ENCODE peak calls at places on chromosomes 7 and 10, in four cellular contexts. Y is K562, A is GM12878, F is HepG2. E is an unnamed sample.

GRCh38 chr10:50846753-50847152 is 38.7 kb downstream of the A1CF start:
- DNase-seq in Y (no peak), A (no peak), F (no peak), E (peak; percentile 9)

GRCh38 chr7:122268101-122268500 is 36.4 kb downstream of the FEZF1 start:
- DNase-seq in Y (no peak), A (no peak), F (no peak), E (no peak)

GRCh38 chr7:30135551-30136271 is 925 bp downstream of the MTURN start:
- DNase-seq in Y (peak; percentile 59), A (no peak), F (peak; percentile 30), E (peak; percentile 65)

GRCh38 chr7:142833174-142834027 is 21.5 kb upstream of the EPHB6 start:
- DNase-seq in Y (peak; percentile 64), A (no peak), F (no peak), E (no peak)

GRCh38 chr7:97442-97841 is 94.9 kb upstream of the FAM20C start:
- DNase-seq in Y (no peak), A (no peak), F (no peak), E (no peak)

GRCh38 chr10:60555710-60556109 is 166.0 kb upstream of the ANK3 start:
- DNase-seq in Y (no peak), A (no peak), F (no peak), E (no peak)

GRCh38 chr7:132226046-132226590 is 350.2 kb downstream of the PLXNA4 start:
- DNase-seq in Y (no peak), A (no peak), F (no peak), E (peak; percentile 14)

GRCh38 chr10:111035542-111035941 is 41.3 kb upstream of the ADRA2A start:
- DNase-seq in Y (no peak), A (no peak), F (no peak), E (no peak)

GRCh38 chr10:125029584-125030242 is 87.8 kb downstream of the ZRANB1 start:
- DNase-seq in Y (no peak), A (no peak), F (no peak), E (no peak)

GRCh38 chr7:25575634-25576033 is 347.3 kb upstream of the NPVF start:
- DNase-seq in Y (no peak), A (no peak), F (no peak), E (no peak)

GRCh38 chr10:22505923-22506685 is 160.8 kb downstream of the SPAG6 start:
- DNase-seq in Y (no peak), A (no peak), F (no peak), E (no peak)

GRCh38 chr10:10891437-10891836 is 126.2 kb upstream of the CELF2 start:
- DNase-seq in Y (no peak), A (no peak), F (no peak), E (no peak)

GRCh38 chr10:10901906-10902305 is 115.8 kb upstream of the CELF2 start:
- DNase-seq in Y (no peak), A (no peak), F (no peak), E (no peak)

GRCh38 chr10:10892290-10892875 is 125.3 kb upstream of the CELF2 start:
- DNase-seq in Y (no peak), A (no peak), F (no peak), E (no peak)

GRCh38 chr10:10902951-10903350 is 114.7 kb upstream of the CELF2 start:
- DNase-seq in Y (no peak), A (no peak), F (no peak), E (no peak)

DNA sequence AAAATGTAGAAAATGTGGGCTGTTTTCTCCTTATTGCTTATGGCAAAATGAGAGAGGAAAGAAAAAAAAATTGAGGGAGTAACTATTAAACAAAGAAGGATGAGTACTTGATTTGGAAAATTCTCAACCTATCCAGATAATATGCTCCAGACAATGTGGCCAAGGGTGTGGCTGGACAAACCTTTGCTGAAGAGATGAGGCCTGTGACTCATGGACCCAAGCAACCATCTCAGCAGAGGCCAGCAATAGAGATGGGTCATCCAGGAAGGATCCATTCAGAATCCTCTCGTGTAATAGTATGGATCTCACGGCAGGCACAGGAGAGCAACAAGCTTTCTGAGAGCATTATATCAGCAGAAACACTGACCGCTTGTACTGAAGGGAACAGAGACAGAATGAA is 120.3 kb upstream of the CELF2 start:
- DNase-seq in Y (no peak), A (no peak), F (no peak), E (no peak)
- TF ChIP-seq JUNB in Y (no peak), A (no peak), F (no peak), E (no peak)

GRCh38 chr10:100008708-100009282 is 952 bp downstream of the DNMBP start:
- DNase-seq in Y (no peak), A (no peak), F (no peak), E (no peak)
- TF ChIP-seq MYC in Y (no peak), A (no peak), F (no peak), E (no peak)

GRCh38 chr10:17663450-17663849 is 19.5 kb downstream of the STAM start:
- DNase-seq in Y (no peak), A (no peak), F (no peak), E (no peak)
- H3K4me1 ChIP-seq in Y (peaks cover 8% of the 10 kb centered on the region), A (peaks cover 3% of the 10 kb centered on the region), F (peaks cover 38% of the 10 kb centered on the region), E (peaks cover 29% of the 10 kb centered on the region)

GRCh38 chr10:71367279-71367678 is 29.4 kb upstream of the CDH23 start:
- DNase-seq in Y (no peak), A (no peak), F (no peak), E (no peak)

GRCh38 chr10:71362141-71362540 is 34.6 kb upstream of the CDH23 start:
- DNase-seq in Y (no peak), A (no peak), F (no peak), E (no peak)

GRCh38 chr10:71363936-71364335 is 32.8 kb upstream of the CDH23 start:
- DNase-seq in Y (no peak), A (no peak), F (no peak), E (no peak)

GRCh38 chr10:71366710-71367109 is 30.0 kb upstream of the CDH23 start:
- DNase-seq in Y (no peak), A (no peak), F (no peak), E (no peak)

GRCh38 chr10:71365366-71365765 is 31.4 kb upstream of the CDH23 start:
- DNase-seq in Y (no peak), A (no peak), F (no peak), E (no peak)
- TF ChIP-seq JUNB in Y (no peak), A (no peak), F (no peak), E (no peak)

GRCh38 chr10:102261196-102261595 is 15.9 kb downstream of the GBF1 start:
- DNase-seq in Y (no peak), A (no peak), F (no peak), E (no peak)
- TF ChIP-seq MYC in Y (no peak), A (no peak), F (no peak), E (no peak)

GRCh38 chr7:22584179-22584578 is 84.2 kb upstream of the STEAP1B start:
- DNase-seq in Y (no peak), A (no peak), F (no peak), E (no peak)
- H3K4me1 ChIP-seq in Y (peaks cover 3% of the 10 kb centered on the region), A (peaks cover 11% of the 10 kb centered on the region), F (peaks cover 5% of the 10 kb centered on the region), E (peaks cover 18% of the 10 kb centered on the region)

GRCh38 chr7:107206136-107206535 is 37.3 kb downstream of the HBP1 start:
- DNase-seq in Y (no peak), A (no peak), F (no peak), E (no peak)

GRCh38 chr7:107196834-107197610 is 28.2 kb downstream of the HBP1 start:
- DNase-seq in Y (no peak), A (no peak), F (no peak), E (no peak)

GRCh38 chr7:107203607-107204006 is 34.8 kb downstream of the HBP1 start:
- DNase-seq in Y (no peak), A (no peak), F (no peak), E (no peak)

GRCh38 chr7:107206706-107207105 is 37.9 kb downstream of the HBP1 start:
- DNase-seq in Y (no peak), A (no peak), F (no peak), E (no peak)

GRCh38 chr7:107201795-107202450 is 33.1 kb downstream of the HBP1 start:
- DNase-seq in Y (peak; percentile 66), A (no peak), F (peak; percentile 27), E (peak; percentile 68)
- TF ChIP-seq JUNB in Y (no peak), A (no peak), F (no peak), E (no peak)

GRCh38 chr7:82430518-82431465 is 12.8 kb downstream of the CACNA2D1 start:
- DNase-seq in Y (no peak), A (no peak), F (no peak), E (no peak)
- TF ChIP-seq MYC in Y (no peak), A (no peak), F (no peak), E (no peak)

GRCh38 chr7:149683191-149683590 is 90.2 kb downstream of the ZNF467 start:
- DNase-seq in Y (no peak), A (no peak), F (no peak), E (no peak)
- H3K4me1 ChIP-seq in Y (no peaks in the 10 kb centered on the region), A (no peaks in the 10 kb centered on the region), F (no peaks in the 10 kb centered on the region), E (no peaks in the 10 kb centered on the region)

E was measured in A549.